ENCODE peak calls at places on chromosomes 12 and 14, in eight cellular contexts. Y, L, S, J, T, V, C and H are unnamed samples.

GRCh38 chr14:103563089-103563620 is 395 bp downstream of the COA8 start:
- DNase-seq in Y (no peak), L (peak; percentile 34), S (no peak), J (peak; percentile 68), T (no peak), V (no peak), C (peak; percentile 69), H (no peak)

GRCh38 chr12:50403001-50403440 is 2.3 kb downstream of the LARP4 start:
- DNase-seq in Y (no peak), L (no peak), S (no peak), J (no peak), T (no peak), V (no peak), C (no peak), H (no peak)

GRCh38 chr14:50231475-50232275 is at the start of gene SOS2:
- DNase-seq in Y (peak; percentile 80), L (peak; percentile 55), S (peak; percentile 82), J (peak; percentile 92), T (peak; percentile 82), V (peak; percentile 39), C (peak; percentile 93), H (peak; percentile 44)

GRCh38 chr12:44334347-44334746 is 498.5 kb downstream of the TMEM117 start:
- DNase-seq in Y (no peak), L (no peak), S (no peak), J (no peak), T (peak; percentile 3), V (no peak), C (no peak), H (no peak)

GRCh38 chr14:99213101-99213500 is 58.9 kb downstream of the BCL11B start:
- DNase-seq in Y (no peak), L (no peak), S (no peak), J (no peak), T (no peak), V (no peak), C (no peak), H (no peak)

GRCh38 chr14:58884442-58884841 is 246.7 kb downstream of the DACT1 start:
- DNase-seq in Y (no peak), L (no peak), S (no peak), J (no peak), T (no peak), V (no peak), C (no peak), H (no peak)

GRCh38 chr12:108318472-108319275 is 20.4 kb downstream of the CMKLR1 start:
- DNase-seq in Y (no peak), L (no peak), S (no peak), J (no peak), T (no peak), V (no peak), C (no peak), H (no peak)

GRCh38 chr12:644818-645552 is 18.3 kb downstream of the NINJ2 start:
- DNase-seq in Y (peak; percentile 30), L (no peak), S (no peak), J (peak; percentile 62), T (no peak), V (no peak), C (no peak), H (no peak)

GRCh38 chr14:24368562-24369252 is 723 bp downstream of the NFATC4 start:
- DNase-seq in Y (peak; percentile 69), L (no peak), S (peak; percentile 27), J (peak; percentile 76), T (peak; percentile 15), V (no peak), C (peak; percentile 79), H (peak; percentile 38)

GRCh38 chr14:96797943-96798349 is 764 bp downstream of the VRK1 start:
- DNase-seq in Y (no peak), L (no peak), S (no peak), J (no peak), T (no peak), V (no peak), C (peak; percentile 23), H (no peak)

GRCh38 chr12:59624732-59625455 is 29.1 kb downstream of the SLC16A7 start:
- DNase-seq in Y (no peak), L (no peak), S (no peak), J (no peak), T (no peak), V (no peak), C (no peak), H (no peak)

GRCh38 chr12:5022465-5023061 is 21.1 kb upstream of the KCNA5 start:
- DNase-seq in Y (peak; percentile 47), L (peak; percentile 16), S (peak; percentile 27), J (peak; percentile 45), T (peak; percentile 33), V (no peak), C (peak; percentile 41), H (peak; percentile 27)

GRCh38 chr12:75553865-75554555 is 42.6 kb upstream of the KRR1 start:
- DNase-seq in Y (no peak), L (no peak), S (peak; percentile 9), J (no peak), T (no peak), V (no peak), C (no peak), H (no peak)

GRCh38 chr14:75748340-75748739 is 87.3 kb downstream of the TTLL5 start:
- DNase-seq in Y (no peak), L (no peak), S (no peak), J (no peak), T (no peak), V (no peak), C (no peak), H (no peak)

GRCh38 chr14:61512508-61512907 is 182.8 kb upstream of the HIF1A start:
- DNase-seq in Y (peak; percentile 72), L (no peak), S (no peak), J (no peak), T (no peak), V (no peak), C (no peak), H (no peak)

GRCh38 chr12:26126340-26127284 is 1.8 kb upstream of the BHLHE41 start:
- DNase-seq in Y (peak; percentile 76), L (peak; percentile 46), S (peak; percentile 60), J (peak; percentile 91), T (peak; percentile 91), V (no peak), C (no peak), H (no peak)

GRCh38 chr14:91875515-91876286 is 8.4 kb upstream of the TC2N start:
- DNase-seq in Y (no peak), L (no peak), S (no peak), J (no peak), T (no peak), V (no peak), C (no peak), H (no peak)